ENCODE peak calls at places on chromosome 9, in six cellular contexts. One of them, this sample, is unnamed. For H3K4me1, the result is how much of the 10 kb centered on the place peaks cover.

GRCh38 chr9:17682684-17683083 is 103.8 kb downstream of the SH3GL2 start:
- DNase-seq in stomach: no peak
- DNase-seq in A549: no peak
- DNase-seq in suprapubic skin: no peak
- DNase-seq in K562: no peak
- DNase-seq in SK-N-SH: no peak
- DNase-seq in this sample: no peak

GRCh38 chr9:14441976-14442651 is 128.2 kb upstream of the NFIB start:
- DNase-seq in stomach: no peak
- DNase-seq in A549: peak
- DNase-seq in suprapubic skin: no peak
- DNase-seq in K562: peak
- DNase-seq in SK-N-SH: no peak
- DNase-seq in this sample: no peak

GRCh38 chr9:124292696-124293593 is 35.2 kb downstream of the NEK6 start:
- DNase-seq in stomach: no peak
- DNase-seq in A549: no peak
- DNase-seq in suprapubic skin: no peak
- DNase-seq in K562: no peak
- DNase-seq in SK-N-SH: no peak
- DNase-seq in this sample: no peak

GRCh38 chr9:96327694-96328352 is 25.8 kb upstream of the HSD17B3 start:
- DNase-seq in stomach: peak
- DNase-seq in A549: peak
- DNase-seq in suprapubic skin: no peak
- DNase-seq in K562: peak
- DNase-seq in SK-N-SH: peak
- DNase-seq in this sample: no peak

GRCh38 chr9:19807182-19807892 is 18.5 kb upstream of the SLC24A2 start:
- DNase-seq in stomach: no peak
- DNase-seq in A549: no peak
- DNase-seq in suprapubic skin: no peak
- DNase-seq in K562: no peak
- DNase-seq in SK-N-SH: no peak
- DNase-seq in this sample: no peak

GRCh38 chr9:135346438-135347050 is 133.0 kb upstream of the PPP1R26 start:
- DNase-seq in stomach: no peak
- DNase-seq in A549: no peak
- DNase-seq in suprapubic skin: no peak
- DNase-seq in K562: no peak
- DNase-seq in SK-N-SH: no peak
- DNase-seq in this sample: no peak

GRCh38 chr9:105694848-105695581 is 674 bp downstream of the TMEM38B start:
- DNase-seq in stomach: peak
- DNase-seq in A549: peak
- DNase-seq in suprapubic skin: peak
- DNase-seq in K562: peak
- DNase-seq in SK-N-SH: peak
- DNase-seq in this sample: peak

GRCh38 chr9:95505676-95506437 is 10.9 kb downstream of the PTCH1 start:
- DNase-seq in stomach: peak
- DNase-seq in A549: peak
- DNase-seq in suprapubic skin: no peak
- DNase-seq in K562: peak
- DNase-seq in SK-N-SH: peak
- DNase-seq in this sample: peak

GRCh38 chr9:19769213-19769612 is 19.6 kb downstream of the SLC24A2 start:
- DNase-seq in stomach: no peak
- DNase-seq in A549: no peak
- DNase-seq in suprapubic skin: no peak
- DNase-seq in K562: no peak
- DNase-seq in SK-N-SH: no peak
- DNase-seq in this sample: no peak

GRCh38 chr9:127418037-127418471 is 6.1 kb upstream of the ZNF79 start:
- DNase-seq in stomach: no peak
- DNase-seq in A549: peak
- DNase-seq in suprapubic skin: no peak
- DNase-seq in K562: peak
- DNase-seq in SK-N-SH: peak
- DNase-seq in this sample: no peak

GRCh38 chr9:33471361-33471760 is 2.4 kb downstream of the NOL6 start:
- DNase-seq in stomach: no peak
- DNase-seq in A549: no peak
- DNase-seq in suprapubic skin: no peak
- DNase-seq in K562: no peak
- DNase-seq in SK-N-SH: no peak
- DNase-seq in this sample: no peak

GRCh38 chr9:135960328-135961276 is 571 bp downstream of the UBAC1 start:
- DNase-seq in stomach: peak
- DNase-seq in A549: no peak
- DNase-seq in suprapubic skin: no peak
- DNase-seq in K562: peak
- DNase-seq in SK-N-SH: peak
- DNase-seq in this sample: no peak

GRCh38 chr9:29214162-29214520 is 1640.9 kb upstream of the C9orf72 start:
- DNase-seq in stomach: peak
- DNase-seq in A549: peak
- DNase-seq in suprapubic skin: no peak
- DNase-seq in K562: no peak
- DNase-seq in SK-N-SH: peak
- DNase-seq in this sample: no peak

GRCh38 chr9:76562511-76562911 is 103.5 kb downstream of the GCNT1 start:
- DNase-seq in stomach: no peak
- DNase-seq in A549: no peak
- DNase-seq in suprapubic skin: no peak
- DNase-seq in K562: no peak
- DNase-seq in SK-N-SH: no peak
- DNase-seq in this sample: no peak

GRCh38 chr9:13427587-13427986 is 148.1 kb upstream of the MPDZ start:
- DNase-seq in stomach: no peak
- DNase-seq in A549: peak
- DNase-seq in suprapubic skin: no peak
- DNase-seq in K562: peak
- DNase-seq in SK-N-SH: peak
- DNase-seq in this sample: no peak

GRCh38 chr9:134286513-134287245 is 39.6 kb upstream of the RXRA start:
- DNase-seq in stomach: peak
- DNase-seq in A549: no peak
- DNase-seq in suprapubic skin: no peak
- DNase-seq in K562: no peak
- DNase-seq in SK-N-SH: peak
- DNase-seq in this sample: no peak

GRCh38 chr9:86706391-86706790 is 240.9 kb downstream of the GAS1 start:
- DNase-seq in stomach: no peak
- DNase-seq in A549: no peak
- DNase-seq in suprapubic skin: no peak
- DNase-seq in K562: no peak
- DNase-seq in SK-N-SH: no peak
- DNase-seq in this sample: no peak

GRCh38 chr9:18824095-18824666 is 208.8 kb downstream of the SAXO1 start:
- DNase-seq in stomach: no peak
- DNase-seq in A549: peak
- DNase-seq in suprapubic skin: no peak
- DNase-seq in K562: no peak
- DNase-seq in SK-N-SH: peak
- DNase-seq in this sample: no peak

GRCh38 chr9:133428579-133429215 is 6.5 kb downstream of the ADAMTS13 start:
- DNase-seq in stomach: peak
- DNase-seq in A549: peak
- DNase-seq in suprapubic skin: no peak
- DNase-seq in K562: peak
- DNase-seq in SK-N-SH: peak
- DNase-seq in this sample: no peak

GRCh38 chr9:115694014-115694413 is 459.6 kb upstream of the PAPPA start:
- DNase-seq in stomach: no peak
- DNase-seq in A549: peak
- DNase-seq in suprapubic skin: no peak
- DNase-seq in K562: no peak
- DNase-seq in SK-N-SH: no peak
- DNase-seq in this sample: no peak

GRCh38 chr9:90459321-90459720 is 183.3 kb downstream of the DIRAS2 start:
- DNase-seq in stomach: no peak
- DNase-seq in A549: no peak
- DNase-seq in suprapubic skin: no peak
- DNase-seq in K562: no peak
- DNase-seq in SK-N-SH: no peak
- DNase-seq in this sample: no peak

GRCh38 chr9:33019797-33020196 is 5.3 kb upstream of the DNAJA1 start:
- DNase-seq in stomach: no peak
- DNase-seq in A549: no peak
- DNase-seq in suprapubic skin: no peak
- DNase-seq in K562: no peak
- DNase-seq in SK-N-SH: no peak
- DNase-seq in this sample: peak

GRCh38 chr9:96209407-96210031 is 92.5 kb downstream of the HSD17B3 start:
- DNase-seq in stomach: no peak
- DNase-seq in A549: peak
- DNase-seq in suprapubic skin: no peak
- DNase-seq in K562: no peak
- DNase-seq in SK-N-SH: no peak
- DNase-seq in this sample: no peak

GRCh38 chr9:76247426-76247825 is 146.8 kb downstream of the RFK start:
- DNase-seq in stomach: no peak
- DNase-seq in A549: no peak
- DNase-seq in suprapubic skin: no peak
- DNase-seq in K562: peak
- DNase-seq in SK-N-SH: no peak
- DNase-seq in this sample: no peak

GRCh38 chr9:83220737-83221136 is 157.8 kb upstream of the RASEF start:
- DNase-seq in stomach: peak
- DNase-seq in A549: no peak
- DNase-seq in suprapubic skin: no peak
- DNase-seq in K562: no peak
- DNase-seq in SK-N-SH: no peak
- DNase-seq in this sample: no peak

GRCh38 chr9:78685471-78685870 is 388.5 kb downstream of the PSAT1 start:
- DNase-seq in stomach: no peak
- DNase-seq in A549: no peak
- DNase-seq in suprapubic skin: no peak
- DNase-seq in K562: no peak
- DNase-seq in SK-N-SH: no peak
- DNase-seq in this sample: no peak

DNA sequence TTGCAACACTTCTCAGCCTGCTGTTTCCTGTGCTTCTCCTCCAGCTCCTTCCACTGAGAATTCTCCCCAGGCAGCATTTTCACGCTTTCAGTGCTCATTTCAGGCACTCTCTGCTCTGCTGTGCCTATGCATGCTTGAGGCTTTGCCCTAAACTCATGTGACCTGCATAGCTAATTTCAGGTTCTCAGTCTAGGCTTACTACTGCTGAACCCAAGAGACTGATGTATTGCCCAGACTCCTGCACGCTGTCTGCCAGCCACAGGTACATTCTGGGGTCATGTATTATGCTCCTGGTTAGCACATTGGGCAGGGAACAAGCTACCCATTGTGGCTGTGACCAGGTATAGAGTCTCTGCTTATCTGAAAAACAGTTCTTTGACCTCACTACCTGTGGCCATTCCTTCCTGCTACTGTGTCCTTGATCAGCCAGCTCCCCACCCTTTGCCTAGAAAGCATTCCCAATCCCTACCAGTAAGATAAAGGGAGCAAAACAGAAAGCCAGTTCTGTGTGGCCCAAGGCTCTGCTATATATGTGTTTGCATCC is 34.7 kb downstream of the PIP5K1B start:
- DNase-seq in stomach: peak
- DNase-seq in A549: no peak
- DNase-seq in suprapubic skin: no peak
- DNase-seq in K562: no peak
- DNase-seq in SK-N-SH: no peak
- DNase-seq in this sample: no peak
- TF ChIP-seq EP300 in stomach: no peak
- TF ChIP-seq EP300 in A549: no peak
- TF ChIP-seq EP300 in suprapubic skin: no peak
- TF ChIP-seq EP300 in K562: no peak
- TF ChIP-seq EP300 in SK-N-SH: no peak
- TF ChIP-seq EP300 in this sample: no peak

DNA sequence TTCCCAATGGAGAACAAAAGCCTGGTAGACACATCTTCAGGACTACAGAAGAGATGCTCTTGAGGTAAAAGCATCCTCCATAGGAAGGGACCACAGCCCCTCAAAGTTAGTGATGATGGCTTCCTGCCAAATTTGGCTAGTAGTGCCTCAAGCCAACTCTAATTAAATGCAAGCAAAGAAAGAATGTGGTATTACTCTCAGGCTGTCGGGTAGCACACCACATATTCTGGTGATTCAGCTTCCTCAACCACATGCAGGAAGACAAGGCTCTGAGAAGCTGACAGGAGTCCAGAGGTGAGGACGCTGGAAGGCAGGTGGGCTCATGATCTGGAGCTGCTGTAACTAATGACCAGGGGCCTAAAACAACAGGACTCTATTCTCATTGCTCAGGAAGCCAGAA is 37.2 kb upstream of the S1PR3 start:
- DNase-seq in stomach: no peak
- DNase-seq in A549: no peak
- DNase-seq in suprapubic skin: no peak
- DNase-seq in K562: no peak
- DNase-seq in SK-N-SH: no peak
- DNase-seq in this sample: no peak
- H3K4me3 ChIP-seq in stomach: no peak
- H3K4me3 ChIP-seq in A549: no peak
- H3K4me3 ChIP-seq in suprapubic skin: no peak
- H3K4me3 ChIP-seq in K562: no peak
- H3K4me3 ChIP-seq in SK-N-SH: no peak
- H3K4me3 ChIP-seq in this sample: no peak

GRCh38 chr9:38000735-38001134 is 68.3 kb downstream of the SHB start:
- DNase-seq in stomach: no peak
- DNase-seq in A549: no peak
- DNase-seq in suprapubic skin: no peak
- DNase-seq in K562: no peak
- DNase-seq in SK-N-SH: no peak
- DNase-seq in this sample: no peak
- H3K4me1 ChIP-seq in stomach: under half
- H3K4me1 ChIP-seq in A549: under half
- H3K4me1 ChIP-seq in suprapubic skin: under half
- H3K4me1 ChIP-seq in K562: under half
- H3K4me1 ChIP-seq in SK-N-SH: half or more
- H3K4me1 ChIP-seq in this sample: under half

DNA sequence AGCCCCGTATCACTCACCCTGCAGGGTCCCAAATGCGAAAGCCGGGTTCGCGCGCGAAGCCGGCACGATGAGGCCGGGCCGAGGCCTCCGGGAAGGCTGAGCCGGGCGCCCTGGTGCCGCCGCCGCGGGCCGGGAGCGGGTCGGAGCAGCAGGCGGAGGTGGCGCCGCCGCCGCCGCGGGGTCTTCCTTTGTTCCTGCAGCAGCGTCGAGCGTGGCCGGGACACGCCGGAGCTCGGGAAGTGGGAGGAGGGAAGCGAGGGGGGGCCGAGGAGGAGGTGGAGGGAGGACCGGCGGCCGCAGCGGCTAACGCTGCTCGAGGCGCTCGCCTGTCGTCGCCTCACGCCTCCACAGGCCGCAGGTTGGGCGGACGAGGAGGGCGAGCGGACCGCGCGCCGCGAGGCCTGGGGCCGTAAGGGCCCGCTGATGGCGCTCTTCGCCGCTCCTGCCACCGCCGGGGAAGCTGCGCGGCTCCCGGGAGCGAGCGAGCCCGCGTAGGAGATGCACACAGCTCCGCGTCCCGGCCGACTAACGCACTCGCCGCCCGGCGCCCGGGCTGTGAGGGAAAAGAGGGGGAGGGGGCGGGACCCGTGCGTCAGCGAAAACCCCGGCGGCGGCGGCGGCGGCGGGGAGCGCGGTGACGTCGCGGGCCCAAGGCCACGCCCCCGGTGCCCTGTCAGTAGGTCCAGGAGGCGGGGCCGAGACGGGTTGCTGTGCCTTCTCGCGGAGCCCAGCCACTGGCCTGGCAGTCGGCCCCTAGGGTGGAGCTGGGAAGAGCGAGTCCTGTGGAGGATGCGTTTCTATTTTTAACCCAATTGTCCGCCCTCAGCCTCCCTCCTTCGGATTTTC is at the start of gene ZFAND5:
- DNase-seq in stomach: peak
- DNase-seq in A549: peak
- DNase-seq in suprapubic skin: peak
- DNase-seq in K562: peak
- DNase-seq in SK-N-SH: peak
- DNase-seq in this sample: peak
- TF ChIP-seq EP300 in stomach: peak
- TF ChIP-seq EP300 in A549: no peak
- TF ChIP-seq EP300 in suprapubic skin: peak
- TF ChIP-seq EP300 in K562: no peak
- TF ChIP-seq EP300 in SK-N-SH: peak
- TF ChIP-seq EP300 in this sample: peak

This sample was measured in ovary.